ENCODE peak calls at places on chromosomes 11 and 22, in ten cellular contexts. G is fibroblast of mammary gland, M is HFF-Myc, Q is ovary, T is MCF 10A, W is fibroblast of lung, R is AG04450, N is psoas muscle, V is natural killer cell, L is IMR-90. H is an unnamed sample.

GRCh38 chr11:44308923-44309482 is 936 bp downstream of the ALX4 start:
- DNase-seq in G (no peak), L (no peak), V (no peak), W (no peak), R (no peak), T (no peak), Q (no peak), N (no peak), M (no peak), H (no peak)

GRCh38 chr11:69044111-69045013 is 4.4 kb upstream of the TPCN2 start:
- DNase-seq in W (peak), Q (peak), N (peak), V (no peak), T (peak), G (peak), R (peak), M (peak), L (peak), H (peak)

GRCh38 chr11:44556735-44557409 is 8.6 kb upstream of the CD82 start:
- DNase-seq in R (no peak), Q (peak), M (no peak), W (peak), T (peak), G (peak), N (peak), V (peak), L (peak), H (peak)

GRCh38 chr22:48456449-48456848 is 1371.2 kb downstream of the BRD1 start:
- DNase-seq in T (no peak), W (no peak), R (no peak), L (no peak), M (no peak), Q (no peak), N (peak), V (no peak), G (no peak), H (no peak)

GRCh38 chr11:64060861-64061444 is 25.2 kb downstream of the FLRT1 start:
- DNase-seq in T (no peak), N (peak), R (no peak), W (peak), Q (no peak), M (no peak), G (peak), V (peak), L (no peak), H (no peak)

GRCh38 chr11:20973959-20974358 is 304.6 kb downstream of the NELL1 start:
- DNase-seq in R (no peak), Q (no peak), V (no peak), L (no peak), T (no peak), G (no peak), M (no peak), N (no peak), W (no peak), H (no peak)

GRCh38 chr11:77879218-77879617 is 58.3 kb downstream of the AAMDC start:
- DNase-seq in M (no peak), G (peak), R (peak), N (peak), V (no peak), T (peak), L (peak), Q (peak), W (peak), H (no peak)

GRCh38 chr11:128889657-128890213 is 1.4 kb upstream of the KCNJ5 start:
- DNase-seq in W (no peak), L (no peak), G (no peak), M (no peak), V (no peak), T (no peak), R (no peak), N (no peak), Q (no peak), H (no peak)

GRCh38 chr11:1310772-1311468 is 1.5 kb upstream of the TOLLIP start:
- DNase-seq in T (no peak), L (no peak), W (no peak), R (no peak), N (no peak), Q (no peak), V (no peak), M (no peak), G (no peak), H (no peak)

GRCh38 chr11:66849501-66850234 is 6.4 kb downstream of the RCE1 start:
- DNase-seq in G (no peak), L (no peak), W (no peak), V (no peak), R (no peak), T (no peak), Q (peak), M (no peak), N (no peak), H (no peak)

GRCh38 chr11:1260023-1260501 is 37.2 kb downstream of the MUC5B start:
- DNase-seq in W (peak), T (peak), L (no peak), R (no peak), V (no peak), G (peak), M (no peak), Q (no peak), N (no peak), H (no peak)

GRCh38 chr11:73597956-73598718 is at the start of gene FAM168A:
- DNase-seq in Q (peak), W (peak), R (peak), N (peak), T (peak), M (peak), V (peak), G (peak), L (peak), H (peak)
- TF ChIP-seq CTCF in Q (peak), W (no peak), R (no peak), N (peak), T (no peak), M (no peak), V (no peak), G (no peak), L (peak), H (peak)

DNA sequence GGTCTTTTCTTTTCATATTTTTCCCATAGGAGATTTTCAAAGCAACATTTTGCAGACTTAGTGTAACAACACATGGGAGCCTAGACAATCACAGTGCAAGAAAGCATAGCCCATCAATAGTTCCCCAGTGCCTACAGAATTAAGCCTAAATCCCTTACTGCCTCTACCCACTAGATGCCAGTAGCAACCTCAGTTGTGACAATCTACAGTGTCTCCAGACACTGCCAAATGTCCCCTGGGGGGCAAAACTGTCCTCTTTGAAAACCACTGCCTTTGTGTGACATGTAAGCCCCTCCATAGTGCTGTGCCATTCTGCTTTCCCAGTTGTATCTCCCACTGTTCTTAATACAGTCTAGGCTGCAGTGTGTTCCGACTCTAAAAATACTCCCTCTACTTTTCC is 1329.0 kb downstream of the LRRC4C start:
- DNase-seq in W (no peak), R (no peak), G (no peak), Q (no peak), L (no peak), V (no peak), N (no peak), M (no peak), T (peak), H (no peak)
- TF ChIP-seq CTCF in W (no peak), R (no peak), G (no peak), Q (no peak), L (no peak), V (no peak), N (no peak), M (no peak), T (peak), H (no peak)

GRCh38 chr11:102829671-102830070 is 13.7 kb downstream of the MMP3 start:
- DNase-seq in V (no peak), W (no peak), G (no peak), M (no peak), Q (no peak), L (no peak), T (no peak), N (no peak), R (no peak), H (peak)

GRCh38 chr11:102830328-102830727 is 13.1 kb downstream of the MMP3 start:
- DNase-seq in W (no peak), L (peak), V (no peak), N (no peak), T (no peak), M (no peak), G (peak), R (no peak), Q (no peak), H (peak)

GRCh38 chr11:102831709-102832492 is 11.5 kb downstream of the MMP3 start:
- DNase-seq in L (no peak), G (peak), R (no peak), Q (no peak), W (no peak), V (no peak), M (peak), T (no peak), N (no peak), H (no peak)

GRCh38 chr11:102832612-102833011 is 10.8 kb downstream of the MMP3 start:
- DNase-seq in V (no peak), R (no peak), N (no peak), M (no peak), G (no peak), Q (no peak), T (no peak), L (no peak), W (no peak), H (no peak)

DNA sequence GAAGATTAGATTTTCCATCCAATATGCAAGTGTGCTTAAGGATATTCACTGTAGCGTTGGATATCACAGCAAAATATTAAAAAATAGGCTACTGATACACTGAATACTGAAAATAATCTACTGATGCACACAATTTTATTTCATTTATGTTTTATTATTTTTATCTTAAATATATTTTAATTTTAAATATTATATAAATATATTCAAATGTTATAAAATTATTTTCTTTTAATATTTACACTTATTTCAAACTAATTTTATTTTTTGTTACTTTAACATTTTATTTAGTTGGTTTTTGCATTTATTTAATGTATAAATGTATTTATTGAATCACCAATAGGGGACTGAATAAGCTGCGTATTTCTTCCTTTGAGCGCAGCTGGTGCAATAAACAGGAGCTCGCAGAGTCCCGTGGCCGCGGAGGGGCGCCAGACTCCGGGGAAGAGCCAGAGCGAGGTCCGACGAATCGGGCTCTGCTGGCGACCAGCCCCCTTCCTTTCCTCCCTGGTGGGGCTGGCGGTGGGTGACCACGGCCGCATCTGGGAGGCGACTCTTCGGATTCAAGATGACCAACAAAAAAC is 12.2 kb downstream of the MMP3 start:
- DNase-seq in Q (no peak), M (peak), T (no peak), G (peak), W (peak), R (no peak), L (peak), N (peak), V (no peak), H (no peak)
- TF ChIP-seq CTCF in Q (no peak), M (peak), T (no peak), G (peak), W (peak), R (peak), L (peak), N (no peak), V (no peak), H (peak)

GRCh38 chr11:75563978-75564552 is 2.0 kb downstream of the SERPINH1 start:
- DNase-seq in R (peak), V (no peak), T (peak), M (peak), L (peak), Q (peak), N (peak), G (peak), W (peak), H (peak)
- TF ChIP-seq CTCF in R (peak), V (no peak), T (peak), M (peak), L (peak), Q (peak), N (peak), G (peak), W (peak), H (peak)

GRCh38 chr11:108865411-108865810 is 200.5 kb downstream of the DDX10 start:
- DNase-seq in G (peak), T (no peak), V (no peak), N (no peak), W (no peak), Q (no peak), M (no peak), R (no peak), L (peak), H (no peak)
- TF ChIP-seq CTCF in G (no peak), T (no peak), V (no peak), N (no peak), W (no peak), Q (no peak), M (no peak), R (no peak), L (no peak), H (no peak)

DNA sequence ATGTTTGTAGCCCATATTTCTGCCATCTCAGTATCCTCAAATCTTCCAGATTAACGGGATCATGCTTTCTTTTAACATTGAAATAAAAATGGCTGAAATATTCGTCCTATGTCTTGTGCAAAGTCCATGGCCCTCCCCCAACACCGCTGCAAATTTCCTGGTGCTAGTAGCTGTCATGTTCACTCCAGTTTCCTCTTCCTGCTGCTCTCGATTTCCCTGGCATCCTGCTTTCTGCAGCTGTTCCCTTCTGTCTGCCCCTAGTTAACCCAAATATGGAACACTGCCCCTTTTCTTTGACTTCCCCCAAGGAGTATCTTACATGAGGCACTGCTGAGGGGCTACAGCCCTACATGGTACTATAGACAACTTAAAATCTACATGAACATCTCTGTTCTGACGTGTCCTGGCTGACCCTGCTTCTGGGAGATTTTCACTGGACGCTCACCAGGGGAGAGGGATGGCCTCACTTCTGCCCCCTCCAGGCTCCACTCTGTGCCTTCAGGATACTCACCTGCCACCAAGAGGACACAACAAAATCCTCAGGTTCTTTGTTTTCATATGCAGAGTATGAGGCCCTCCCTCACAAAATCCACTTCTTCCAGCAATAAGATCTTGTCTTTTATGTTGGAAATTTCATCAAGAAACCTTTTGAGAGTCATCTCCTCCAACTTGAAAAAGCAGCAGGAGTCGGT is 29.4 kb upstream of the SCUBE2 start:
- DNase-seq in Q (no peak), T (no peak), R (no peak), W (no peak), M (no peak), V (no peak), N (no peak), G (no peak), L (no peak), H (no peak)
- TF ChIP-seq CTCF in Q (no peak), T (no peak), R (peak), W (peak), M (peak), V (no peak), N (no peak), G (peak), L (peak), H (peak)

GRCh38 chr22:41524809-41525449 is 19.3 kb downstream of the POLR3H start:
- DNase-seq in W (no peak), M (no peak), Q (peak), T (no peak), G (peak), R (no peak), L (no peak), N (peak), V (no peak), H (no peak)
- TF ChIP-seq CTCF in W (no peak), M (no peak), Q (no peak), T (no peak), G (no peak), R (no peak), L (no peak), N (no peak), V (no peak), H (peak)

GRCh38 chr11:113771964-113772363 is 1.5 kb downstream of the ZW10 start:
- DNase-seq in G (no peak), R (no peak), T (no peak), W (no peak), M (no peak), V (no peak), L (no peak), Q (no peak), N (no peak), H (no peak)

GRCh38 chr11:113773416-113774173 is at the start of gene ZW10:
- DNase-seq in L (peak), V (peak), G (peak), T (peak), Q (peak), R (peak), N (peak), W (peak), M (peak), H (peak)

GRCh38 chr11:113773092-113773415 is 438 bp downstream of the ZW10 start:
- DNase-seq in L (peak), M (no peak), V (no peak), N (no peak), G (peak), W (peak), Q (no peak), R (no peak), T (no peak), H (no peak)

GRCh38 chr11:113778111-113778910 is 1.3 kb upstream of the CLDN25 start:
- DNase-seq in M (no peak), L (peak), W (no peak), V (no peak), G (peak), Q (no peak), T (peak), N (peak), R (no peak), H (peak)

DNA sequence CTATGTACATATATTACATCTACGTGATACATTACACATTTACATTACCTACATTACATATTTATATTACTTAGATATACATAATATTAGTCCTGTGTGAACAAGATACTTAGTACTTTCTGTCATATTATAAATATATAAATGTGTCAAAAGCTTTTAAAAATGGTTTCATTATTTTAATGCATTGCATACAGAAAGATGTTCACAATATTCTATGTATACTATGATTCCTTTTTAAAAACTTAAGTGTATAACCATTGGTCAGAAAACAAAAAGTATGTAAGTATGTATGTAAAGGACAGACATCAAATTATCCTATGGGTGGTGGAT is 647 bp upstream of the ZW10 start:
- DNase-seq in L (no peak), T (no peak), G (no peak), N (no peak), V (no peak), Q (no peak), R (no peak), M (no peak), W (no peak), H (no peak)
- TF ChIP-seq CTCF in L (no peak), T (no peak), G (no peak), N (no peak), V (peak), Q (no peak), R (no peak), M (no peak), W (no peak), H (no peak)

DNA sequence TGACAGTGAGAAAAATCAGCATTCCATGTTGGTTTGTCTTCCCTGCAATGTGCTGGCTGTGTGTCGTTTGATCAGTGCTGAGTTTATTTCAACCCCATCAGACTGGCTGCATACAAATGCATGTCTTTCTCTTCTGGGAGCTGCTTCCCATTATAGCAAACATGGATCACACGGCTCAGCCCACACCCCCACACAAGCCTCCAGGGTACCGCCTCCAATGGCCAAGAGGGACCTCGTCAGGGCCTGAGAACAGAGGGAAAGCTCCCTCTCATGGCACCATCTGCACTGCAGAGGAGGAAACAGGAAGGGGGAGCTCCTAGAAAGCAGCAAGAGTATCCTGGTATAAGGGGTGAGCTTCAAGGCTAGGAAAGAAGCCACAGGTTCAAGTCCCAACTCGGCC is 214.2 kb downstream of the LARGE1 start:
- DNase-seq in W (no peak), M (no peak), G (peak), V (no peak), N (no peak), L (no peak), R (no peak), T (no peak), Q (no peak), H (no peak)
- TF ChIP-seq CTCF in W (no peak), M (no peak), G (no peak), V (no peak), N (no peak), L (no peak), R (no peak), T (no peak), Q (no peak), H (no peak)